ENCODE peak calls at places on chromosomes 2 and 18, in eight cellular contexts. One of them, this sample, is unnamed.

GRCh38 chr2:176418768-176419167 is 149.5 kb downstream of the MTX2 start:
- DNase-seq in fibroblast of mammary gland: no peak
- DNase-seq in dorsolateral prefrontal cortex: no peak
- DNase-seq in Peyer's patch: no peak
- DNase-seq in kidney: no peak
- DNase-seq in AG04449: no peak
- DNase-seq in cardiac muscle cell: no peak
- DNase-seq in retinal pigment epithelial cell: no peak
- DNase-seq in this sample: no peak

GRCh38 chr2:85428343-85428881 is 9.9 kb downstream of the SH2D6 start:
- DNase-seq in fibroblast of mammary gland: peak; percentile 56
- DNase-seq in kidney: no peak
- DNase-seq in dorsolateral prefrontal cortex: no peak
- DNase-seq in Peyer's patch: no peak
- DNase-seq in retinal pigment epithelial cell: no peak
- DNase-seq in AG04449: no peak
- DNase-seq in cardiac muscle cell: no peak
- DNase-seq in this sample: no peak

GRCh38 chr18:56461151-56461550 is 177.2 kb downstream of the TXNL1 start:
- DNase-seq in dorsolateral prefrontal cortex: no peak
- DNase-seq in fibroblast of mammary gland: no peak
- DNase-seq in kidney: no peak
- DNase-seq in retinal pigment epithelial cell: no peak
- DNase-seq in cardiac muscle cell: no peak
- DNase-seq in AG04449: no peak
- DNase-seq in Peyer's patch: no peak
- DNase-seq in this sample: no peak

GRCh38 chr18:21851327-21851961 is 110.9 kb downstream of the MIB1 start:
- DNase-seq in cardiac muscle cell: no peak
- DNase-seq in Peyer's patch: no peak
- DNase-seq in kidney: no peak
- DNase-seq in dorsolateral prefrontal cortex: no peak
- DNase-seq in retinal pigment epithelial cell: no peak
- DNase-seq in fibroblast of mammary gland: peak; percentile 46
- DNase-seq in AG04449: no peak
- DNase-seq in this sample: no peak

GRCh38 chr2:37324536-37324785 is 172 bp downstream of the PRKD3 start:
- DNase-seq in kidney: peak; percentile 96
- DNase-seq in dorsolateral prefrontal cortex: peak; percentile 62
- DNase-seq in cardiac muscle cell: peak; percentile 92
- DNase-seq in AG04449: no peak
- DNase-seq in Peyer's patch: peak; percentile 92
- DNase-seq in retinal pigment epithelial cell: no peak
- DNase-seq in fibroblast of mammary gland: peak; percentile 59
- DNase-seq in this sample: no peak

GRCh38 chr2:157291018-157291417 is 33.5 kb downstream of the GALNT5 start:
- DNase-seq in AG04449: no peak
- DNase-seq in kidney: no peak
- DNase-seq in cardiac muscle cell: no peak
- DNase-seq in dorsolateral prefrontal cortex: no peak
- DNase-seq in Peyer's patch: no peak
- DNase-seq in fibroblast of mammary gland: no peak
- DNase-seq in retinal pigment epithelial cell: no peak
- DNase-seq in this sample: no peak

GRCh38 chr18:26052497-26052896 is 37.9 kb downstream of the SS18 start:
- DNase-seq in kidney: no peak
- DNase-seq in dorsolateral prefrontal cortex: no peak
- DNase-seq in AG04449: no peak
- DNase-seq in retinal pigment epithelial cell: no peak
- DNase-seq in fibroblast of mammary gland: peak; percentile 49
- DNase-seq in cardiac muscle cell: no peak
- DNase-seq in Peyer's patch: no peak
- DNase-seq in this sample: no peak

GRCh38 chr2:130359466-130359865 is 3.6 kb downstream of the PTPN18 start:
- DNase-seq in Peyer's patch: no peak
- DNase-seq in retinal pigment epithelial cell: no peak
- DNase-seq in fibroblast of mammary gland: no peak
- DNase-seq in dorsolateral prefrontal cortex: no peak
- DNase-seq in cardiac muscle cell: no peak
- DNase-seq in kidney: no peak
- DNase-seq in AG04449: no peak
- DNase-seq in this sample: no peak

GRCh38 chr2:190050001-190050400 is 12.5 kb downstream of the MSTN start:
- DNase-seq in Peyer's patch: no peak
- DNase-seq in dorsolateral prefrontal cortex: no peak
- DNase-seq in retinal pigment epithelial cell: no peak
- DNase-seq in fibroblast of mammary gland: no peak
- DNase-seq in AG04449: peak; percentile 5
- DNase-seq in cardiac muscle cell: peak; percentile 1
- DNase-seq in kidney: no peak
- DNase-seq in this sample: no peak

GRCh38 chr18:48548404-48548771 is 9.6 kb downstream of the CTIF start:
- DNase-seq in cardiac muscle cell: no peak
- DNase-seq in AG04449: no peak
- DNase-seq in Peyer's patch: no peak
- DNase-seq in kidney: no peak
- DNase-seq in dorsolateral prefrontal cortex: no peak
- DNase-seq in fibroblast of mammary gland: no peak
- DNase-seq in retinal pigment epithelial cell: no peak
- DNase-seq in this sample: no peak

GRCh38 chr2:64848363-64848762 is 140.8 kb upstream of the SLC1A4 start:
- DNase-seq in kidney: no peak
- DNase-seq in dorsolateral prefrontal cortex: no peak
- DNase-seq in AG04449: no peak
- DNase-seq in retinal pigment epithelial cell: no peak
- DNase-seq in Peyer's patch: no peak
- DNase-seq in fibroblast of mammary gland: no peak
- DNase-seq in cardiac muscle cell: no peak
- DNase-seq in this sample: no peak

GRCh38 chr2:128026422-128027277 is 1.2 kb downstream of the SAP130 start:
- DNase-seq in Peyer's patch: no peak
- DNase-seq in AG04449: no peak
- DNase-seq in cardiac muscle cell: peak; percentile 10
- DNase-seq in kidney: no peak
- DNase-seq in dorsolateral prefrontal cortex: peak; percentile 12
- DNase-seq in fibroblast of mammary gland: peak; percentile 16
- DNase-seq in retinal pigment epithelial cell: no peak
- DNase-seq in this sample: no peak

GRCh38 chr2:41498791-41499190 is 549.0 kb upstream of the PKDCC start:
- DNase-seq in fibroblast of mammary gland: peak; percentile 2
- DNase-seq in AG04449: no peak
- DNase-seq in Peyer's patch: no peak
- DNase-seq in cardiac muscle cell: no peak
- DNase-seq in dorsolateral prefrontal cortex: no peak
- DNase-seq in retinal pigment epithelial cell: no peak
- DNase-seq in kidney: no peak
- DNase-seq in this sample: no peak

GRCh38 chr2:75579186-75579585 is 18.4 kb upstream of the EVA1A start:
- DNase-seq in cardiac muscle cell: no peak
- DNase-seq in fibroblast of mammary gland: no peak
- DNase-seq in Peyer's patch: no peak
- DNase-seq in dorsolateral prefrontal cortex: no peak
- DNase-seq in AG04449: no peak
- DNase-seq in kidney: no peak
- DNase-seq in retinal pigment epithelial cell: no peak
- DNase-seq in this sample: no peak

GRCh38 chr2:179569834-179570233 is 291.6 kb downstream of the ZNF385B start:
- DNase-seq in cardiac muscle cell: no peak
- DNase-seq in fibroblast of mammary gland: peak; percentile 97
- DNase-seq in retinal pigment epithelial cell: no peak
- DNase-seq in AG04449: peak; percentile 3
- DNase-seq in dorsolateral prefrontal cortex: no peak
- DNase-seq in kidney: no peak
- DNase-seq in Peyer's patch: no peak
- DNase-seq in this sample: no peak

GRCh38 chr18:32300914-32301313 is 111.1 kb downstream of the MEP1B start:
- DNase-seq in cardiac muscle cell: no peak
- DNase-seq in Peyer's patch: no peak
- DNase-seq in fibroblast of mammary gland: peak; percentile 93
- DNase-seq in kidney: no peak
- DNase-seq in dorsolateral prefrontal cortex: no peak
- DNase-seq in AG04449: no peak
- DNase-seq in retinal pigment epithelial cell: no peak
- DNase-seq in this sample: no peak

GRCh38 chr2:48414980-48415764 is 114.8 kb upstream of the STON1 start:
- DNase-seq in Peyer's patch: no peak
- DNase-seq in kidney: no peak
- DNase-seq in dorsolateral prefrontal cortex: peak; percentile 78
- DNase-seq in fibroblast of mammary gland: peak; percentile 41
- DNase-seq in cardiac muscle cell: no peak
- DNase-seq in AG04449: no peak
- DNase-seq in retinal pigment epithelial cell: no peak
- DNase-seq in this sample: peak; percentile 25

GRCh38 chr2:168428431-168428830 is 27.6 kb upstream of the CERS6 start:
- DNase-seq in kidney: no peak
- DNase-seq in cardiac muscle cell: no peak
- DNase-seq in retinal pigment epithelial cell: no peak
- DNase-seq in Peyer's patch: no peak
- DNase-seq in dorsolateral prefrontal cortex: no peak
- DNase-seq in AG04449: no peak
- DNase-seq in fibroblast of mammary gland: no peak
- DNase-seq in this sample: no peak

GRCh38 chr2:179524940-179525339 is 260.3 kb upstream of the SESTD1 start:
- DNase-seq in cardiac muscle cell: no peak
- DNase-seq in retinal pigment epithelial cell: no peak
- DNase-seq in fibroblast of mammary gland: no peak
- DNase-seq in kidney: no peak
- DNase-seq in AG04449: no peak
- DNase-seq in Peyer's patch: no peak
- DNase-seq in dorsolateral prefrontal cortex: no peak
- DNase-seq in this sample: no peak

DNA sequence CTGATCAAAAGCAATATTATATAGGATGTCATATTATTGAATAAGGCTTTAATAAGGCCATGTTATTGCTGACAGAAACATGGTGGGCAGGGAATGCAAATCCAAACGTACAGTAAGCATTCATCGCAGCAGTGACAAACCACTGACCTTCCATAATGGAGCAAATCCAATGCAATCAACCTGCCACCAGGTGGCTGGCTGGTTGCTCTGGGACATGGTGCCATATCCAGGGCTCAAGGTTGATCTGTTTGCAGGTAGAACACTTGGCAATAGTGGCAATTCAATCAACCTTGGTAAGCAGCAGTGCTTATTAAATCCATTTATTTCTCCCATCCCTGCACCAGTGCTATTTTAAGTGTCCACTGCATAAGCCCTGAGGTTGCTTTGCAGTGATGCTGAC is 75.4 kb downstream of the CERKL start:
- DNase-seq in kidney: no peak
- DNase-seq in fibroblast of mammary gland: no peak
- DNase-seq in retinal pigment epithelial cell: no peak
- DNase-seq in Peyer's patch: no peak
- DNase-seq in AG04449: no peak
- DNase-seq in cardiac muscle cell: no peak
- DNase-seq in dorsolateral prefrontal cortex: no peak
- DNase-seq in this sample: no peak
- TF ChIP-seq CTCF in kidney: no peak
- TF ChIP-seq CTCF in fibroblast of mammary gland: peak; percentile 7
- TF ChIP-seq CTCF in retinal pigment epithelial cell: peak; percentile 29
- TF ChIP-seq CTCF in Peyer's patch: peak; percentile 18
- TF ChIP-seq CTCF in AG04449: no peak
- TF ChIP-seq CTCF in cardiac muscle cell: no peak
- TF ChIP-seq CTCF in dorsolateral prefrontal cortex: no peak
- TF ChIP-seq CTCF in this sample: no peak

DNA sequence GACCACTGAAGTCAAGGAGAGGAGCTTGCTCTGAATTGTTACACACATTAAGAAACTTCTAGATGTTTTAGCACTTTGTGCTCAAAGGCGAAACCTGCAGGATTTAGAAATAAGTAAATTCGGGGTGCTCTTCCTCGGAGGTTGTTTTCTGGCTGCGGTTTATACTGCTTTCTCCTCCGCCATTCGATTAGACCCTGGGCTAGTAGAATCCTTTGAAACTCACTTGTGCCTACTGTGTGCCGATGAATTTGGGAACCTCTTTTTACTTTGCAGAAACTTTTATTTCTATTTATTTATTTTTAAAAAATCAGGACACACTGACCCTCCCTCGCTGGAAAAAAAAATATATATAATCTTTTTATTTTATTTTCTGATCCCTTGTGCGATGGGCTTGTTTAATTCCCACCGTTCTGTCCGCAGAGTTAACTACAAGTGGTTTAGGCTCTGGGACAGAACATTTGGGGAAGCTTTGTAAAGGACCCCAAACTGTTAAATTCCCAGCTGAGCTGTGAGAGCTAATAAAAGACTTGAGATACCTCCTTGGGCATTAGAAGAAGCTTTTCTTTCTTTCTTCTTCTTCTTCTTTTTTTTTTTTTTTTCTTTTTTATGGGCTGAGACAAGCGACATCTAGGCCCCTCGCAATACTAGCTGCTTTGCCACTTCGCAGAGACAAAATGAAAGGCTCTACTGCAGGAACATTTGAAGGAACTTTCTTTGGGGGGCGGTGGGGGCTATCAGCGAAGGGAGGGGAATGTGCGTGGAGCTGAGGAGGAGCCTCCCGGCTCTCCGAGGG is 3.8 kb downstream of the MEIS1 start:
- DNase-seq in kidney: no peak
- DNase-seq in cardiac muscle cell: no peak
- DNase-seq in retinal pigment epithelial cell: no peak
- DNase-seq in fibroblast of mammary gland: no peak
- DNase-seq in dorsolateral prefrontal cortex: no peak
- DNase-seq in Peyer's patch: no peak
- DNase-seq in AG04449: no peak
- DNase-seq in this sample: no peak
- H3K4me3 ChIP-seq in kidney: peak overlapping the region; percentile 93
- H3K4me3 ChIP-seq in cardiac muscle cell: peak overlapping the region; percentile 94
- H3K4me3 ChIP-seq in retinal pigment epithelial cell: peak overlapping the region; percentile 65
- H3K4me3 ChIP-seq in fibroblast of mammary gland: peak overlapping the region; percentile 74
- H3K4me3 ChIP-seq in dorsolateral prefrontal cortex: peak overlapping the region; percentile 86
- H3K4me3 ChIP-seq in Peyer's patch: peak overlapping the region; percentile 26
- H3K4me3 ChIP-seq in AG04449: peak overlapping the region; percentile 67
- H3K4me3 ChIP-seq in this sample: peak overlapping the region; percentile 61

DNA sequence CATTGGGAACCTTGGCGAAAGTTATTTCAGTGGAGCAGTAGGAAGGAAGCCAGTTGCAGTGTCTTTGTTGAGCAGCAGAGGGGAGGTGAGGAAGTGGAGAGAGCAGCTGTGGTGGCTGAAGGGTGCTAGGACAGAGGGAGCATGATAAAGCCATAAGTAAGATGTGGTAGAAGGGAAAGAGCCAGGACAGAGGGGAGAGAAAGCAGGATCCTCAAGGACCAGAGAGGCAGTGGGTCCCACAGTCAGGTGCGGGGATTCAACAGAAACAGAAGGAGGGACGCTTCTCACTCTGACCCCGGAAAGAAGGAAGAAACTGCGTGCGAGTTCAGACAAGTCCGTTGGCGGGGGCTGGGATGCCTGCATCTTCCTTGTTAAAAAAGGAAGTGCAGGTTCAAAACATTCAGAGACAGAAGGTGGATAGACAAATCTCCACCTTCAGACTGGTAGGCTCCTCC is at the start of gene CXCR2:
- DNase-seq in kidney: no peak
- DNase-seq in dorsolateral prefrontal cortex: peak; percentile 14
- DNase-seq in fibroblast of mammary gland: no peak
- DNase-seq in Peyer's patch: no peak
- DNase-seq in cardiac muscle cell: peak; percentile 15
- DNase-seq in AG04449: no peak
- DNase-seq in retinal pigment epithelial cell: no peak
- DNase-seq in this sample: peak; percentile 77
- TF ChIP-seq CTCF in kidney: no peak
- TF ChIP-seq CTCF in dorsolateral prefrontal cortex: no peak
- TF ChIP-seq CTCF in fibroblast of mammary gland: no peak
- TF ChIP-seq CTCF in Peyer's patch: no peak
- TF ChIP-seq CTCF in cardiac muscle cell: peak; percentile 14
- TF ChIP-seq CTCF in AG04449: no peak
- TF ChIP-seq CTCF in retinal pigment epithelial cell: no peak
- TF ChIP-seq CTCF in this sample: no peak

GRCh38 chr2:167140767-167141166 is 252.5 kb downstream of the XIRP2 start:
- DNase-seq in kidney: no peak
- DNase-seq in Peyer's patch: no peak
- DNase-seq in retinal pigment epithelial cell: peak; percentile 100
- DNase-seq in dorsolateral prefrontal cortex: no peak
- DNase-seq in cardiac muscle cell: peak; percentile 32
- DNase-seq in fibroblast of mammary gland: peak; percentile 98
- DNase-seq in AG04449: peak; percentile 93
- DNase-seq in this sample: no peak
- H3K4me3 ChIP-seq in kidney: no peak overlapping the region
- H3K4me3 ChIP-seq in Peyer's patch: no peak overlapping the region
- H3K4me3 ChIP-seq in retinal pigment epithelial cell: no peak overlapping the region
- H3K4me3 ChIP-seq in dorsolateral prefrontal cortex: no peak overlapping the region
- H3K4me3 ChIP-seq in cardiac muscle cell: no peak overlapping the region
- H3K4me3 ChIP-seq in fibroblast of mammary gland: no peak overlapping the region
- H3K4me3 ChIP-seq in AG04449: no peak overlapping the region
- H3K4me3 ChIP-seq in this sample: no peak overlapping the region

This sample was measured in upper lobe of left lung.